ENCODE peak calls at places on chromosome 19, in ten cellular contexts. Z is SHP77; W is tibial artery; I is OCI-M1; Q is fibroblast of pulmonary artery; K is naive B cell; E is nephron progenitor cell; S is AG08396; T is stimulated activated CD8-positive, alpha-beta memory T cell treated with anti-CD3 and anti-CD28 coated beads, Interleukin-7, amount 100 ng/mL, for 4 hours; F is IMR-90. D is an unnamed sample.

GRCh38 chr19:2341247-2341705 is 12.8 kb downstream of the SPPL2B start:
- DNase-seq in Z (no peak), W (no peak), I (no peak), Q (no peak), K (no peak), E (no peak), S (no peak), T (no peak), F (no peak), D (no peak)

GRCh38 chr19:6278051-6278450 is 1.7 kb downstream of the MLLT1 start:
- DNase-seq in Z (no peak), W (no peak), I (no peak), Q (no peak), K (no peak), E (no peak), S (no peak), T (no peak), F (no peak), D (no peak)

GRCh38 chr19:35309481-35310279 is 17.7 kb downstream of the MAG start:
- DNase-seq in Z (no peak), W (no peak), I (no peak), Q (peak), K (no peak), E (peak), S (no peak), T (no peak), F (peak), D (peak)

GRCh38 chr19:18282021-18282787 is 782 bp upstream of the JUND start:
- DNase-seq in Z (peak), W (no peak), I (no peak), Q (no peak), K (no peak), E (no peak), S (peak), T (no peak), F (no peak), D (peak)

GRCh38 chr19:35346193-35347052 is 1.3 kb upstream of the FFAR1 start:
- DNase-seq in Z (no peak), W (no peak), I (no peak), Q (no peak), K (peak), E (no peak), S (no peak), T (peak), F (no peak), D (no peak)

GRCh38 chr19:48686103-48686502 is 9.7 kb upstream of the FUT2 start:
- DNase-seq in Z (no peak), W (no peak), I (no peak), Q (no peak), K (no peak), E (no peak), S (no peak), T (no peak), F (no peak), D (no peak)

GRCh38 chr19:48513289-48514122 is 1.9 kb upstream of the LMTK3 start:
- DNase-seq in Z (peak), W (peak), I (peak), Q (peak), K (peak), E (peak), S (peak), T (peak), F (peak), D (peak)

GRCh38 chr19:13763300-13763699 is 1.0 kb upstream of the MRI1 start:
- DNase-seq in Z (no peak), W (no peak), I (no peak), Q (no peak), K (no peak), E (no peak), S (no peak), T (no peak), F (no peak), D (no peak)

GRCh38 chr19:8592231-8593009 is 15.2 kb upstream of the MYO1F start:
- DNase-seq in Z (peak), W (peak), I (peak), Q (peak), K (peak), E (peak), S (peak), T (peak), F (peak), D (peak)

GRCh38 chr19:38660724-38661123 is 13.3 kb downstream of the ACTN4 start:
- DNase-seq in Z (no peak), W (no peak), I (no peak), Q (no peak), K (no peak), E (no peak), S (no peak), T (no peak), F (no peak), D (no peak)

GRCh38 chr19:5789886-5790572 is 934 bp downstream of the DUS3L start:
- DNase-seq in Z (no peak), W (no peak), I (no peak), Q (no peak), K (no peak), E (no peak), S (no peak), T (no peak), F (no peak), D (no peak)

GRCh38 chr19:11204943-11205349 is 7.6 kb upstream of the KANK2 start:
- DNase-seq in Z (no peak), W (peak), I (no peak), Q (no peak), K (no peak), E (no peak), S (no peak), T (no peak), F (no peak), D (no peak)

GRCh38 chr19:3366104-3366760 is at the start of gene NFIC:
- DNase-seq in Z (no peak), W (peak), I (peak), Q (peak), K (no peak), E (no peak), S (peak), T (peak), F (peak), D (peak)

GRCh38 chr19:2164020-2164988 is 571 bp downstream of the DOT1L start:
- DNase-seq in Z (no peak), W (no peak), I (peak), Q (no peak), K (no peak), E (no peak), S (no peak), T (no peak), F (no peak), D (no peak)

GRCh38 chr19:5308471-5309437 is 31.9 kb downstream of the PTPRS start:
- DNase-seq in Z (peak), W (peak), I (peak), Q (peak), K (no peak), E (no peak), S (peak), T (no peak), F (peak), D (peak)

GRCh38 chr19:17933414-17934129 is 757 bp downstream of the CCDC124 start:
- DNase-seq in Z (no peak), W (no peak), I (peak), Q (peak), K (no peak), E (no peak), S (no peak), T (no peak), F (peak), D (peak)

GRCh38 chr19:6250024-6250605 is 29.7 kb downstream of the MLLT1 start:
- DNase-seq in Z (no peak), W (no peak), I (no peak), Q (no peak), K (no peak), E (no peak), S (peak), T (no peak), F (peak), D (peak)

GRCh38 chr19:34676697-34677385 is at the start of gene SCGB2B2:
- DNase-seq in Z (peak), W (no peak), I (peak), Q (no peak), K (no peak), E (no peak), S (no peak), T (peak), F (no peak), D (no peak)

GRCh38 chr19:4910594-4911273 is 1.4 kb downstream of the UHRF1 start:
- DNase-seq in Z (no peak), W (no peak), I (peak), Q (peak), K (no peak), E (peak), S (peak), T (no peak), F (peak), D (peak)

GRCh38 chr19:53365899-53366493 is 491 bp downstream of the ZNF525 start:
- DNase-seq in Z (no peak), W (no peak), I (no peak), Q (no peak), K (no peak), E (peak), S (peak), T (peak), F (no peak), D (no peak)

GRCh38 chr19:57512845-57513244 is 13.1 kb downstream of the ZNF773 start:
- DNase-seq in Z (no peak), W (no peak), I (peak), Q (peak), K (no peak), E (peak), S (no peak), T (no peak), F (peak), D (peak)

GRCh38 chr19:1619703-1620102 is 14.4 kb upstream of the UQCR11 start:
- DNase-seq in Z (no peak), W (no peak), I (no peak), Q (no peak), K (no peak), E (no peak), S (no peak), T (no peak), F (no peak), D (no peak)

GRCh38 chr19:34313188-34313587 is 51.8 kb upstream of the GPI start:
- DNase-seq in Z (no peak), W (no peak), I (no peak), Q (peak), K (no peak), E (no peak), S (no peak), T (no peak), F (peak), D (peak)

GRCh38 chr19:518292-519231 is 11.3 kb downstream of the TPGS1 start:
- DNase-seq in Z (no peak), W (no peak), I (peak), Q (peak), K (no peak), E (peak), S (no peak), T (peak), F (peak), D (peak)

GRCh38 chr19:10510301-10510802 is 6.9 kb downstream of the S1PR5 start:
- DNase-seq in Z (no peak), W (no peak), I (peak), Q (no peak), K (peak), E (peak), S (peak), T (peak), F (no peak), D (peak)

GRCh38 chr19:40392123-40392522 is 2.1 kb upstream of the HIPK4 start:
- DNase-seq in Z (no peak), W (no peak), I (no peak), Q (no peak), K (no peak), E (no peak), S (no peak), T (no peak), F (no peak), D (no peak)

GRCh38 chr19:16460454-16460853 is 11.3 kb downstream of the EPS15L1 start:
- DNase-seq in Z (no peak), W (no peak), I (no peak), Q (no peak), K (no peak), E (no peak), S (no peak), T (no peak), F (no peak), D (no peak)

GRCh38 chr19:18450934-18451836 is 13.3 kb upstream of the ISYNA1 start:
- DNase-seq in Z (peak), W (peak), I (peak), Q (peak), K (peak), E (peak), S (peak), T (peak), F (peak), D (no peak)

GRCh38 chr19:13825489-13826475 is 30.5 kb downstream of the ZSWIM4 start:
- DNase-seq in Z (no peak), W (no peak), I (peak), Q (no peak), K (no peak), E (peak), S (no peak), T (no peak), F (no peak), D (no peak)

GRCh38 chr19:16386619-16387240 is 62.1 kb downstream of the KLF2 start:
- DNase-seq in Z (peak), W (no peak), I (peak), Q (peak), K (peak), E (peak), S (peak), T (no peak), F (peak), D (peak)

GRCh38 chr19:17370026-17370587 is 7.0 kb downstream of the PLVAP start:
- DNase-seq in Z (no peak), W (no peak), I (peak), Q (peak), K (peak), E (no peak), S (no peak), T (no peak), F (peak), D (peak)